ENCODE peak calls at places on chromosomes 2 and 18, in ten cellular contexts. D is occipital lobe; W is NCI-H1092 treated with DMSO at 0.1 percent for 48 hours; K is astrocyte; Y is endodermal cell; U is stimulated activated CD4-positive, alpha-beta T cell treated with anti-CD3 and anti-CD28 coated beads, TNF-alpha, amount 100 ng/mL, for 4 hours; Q is HTR-8/SVneo; N is endothelial cell; P is iPS-NIHi11; L is neural crest cell. S is an unnamed sample.

GRCh38 chr2:104857262-104858221 is 3.6 kb downstream of the POU3F3 start:
- DNase-seq in D (no peak), W (no peak), K (no peak), Y (no peak), U (no peak), Q (no peak), N (no peak), P (no peak), L (no peak), S (no peak)

GRCh38 chr2:97869722-97870346 is 125.9 kb downstream of the TMEM131 start:
- DNase-seq in D (no peak), W (no peak), K (no peak), Y (no peak), U (no peak), Q (no peak), N (no peak), P (no peak), L (no peak), S (no peak)

GRCh38 chr2:33530614-33531344 is 54.3 kb downstream of the RASGRP3 start:
- DNase-seq in D (no peak), W (no peak), K (no peak), Y (no peak), U (no peak), Q (no peak), N (no peak), P (no peak), L (no peak), S (no peak)

GRCh38 chr2:191056218-191056617 is 42.2 kb upstream of the STAT1 start:
- DNase-seq in D (no peak), W (no peak), K (no peak), Y (no peak), U (no peak), Q (no peak), N (no peak), P (no peak), L (no peak), S (no peak)

GRCh38 chr2:45754087-45755015 is 102.9 kb downstream of the PRKCE start:
- DNase-seq in D (peak; percentile 28), W (no peak), K (no peak), Y (no peak), U (no peak), Q (no peak), N (no peak), P (no peak), L (no peak), S (peak; percentile 24)

GRCh38 chr18:24019641-24020331 is 5.2 kb downstream of the TTC39C start:
- DNase-seq in D (no peak), W (no peak), K (peak; percentile 66), Y (no peak), U (no peak), Q (no peak), N (no peak), P (no peak), L (no peak), S (no peak)

GRCh38 chr2:101113441-101114267 is 37.5 kb downstream of the TBC1D8 start:
- DNase-seq in D (no peak), W (peak; percentile 77), K (no peak), Y (peak; percentile 67), U (no peak), Q (no peak), N (no peak), P (peak; percentile 64), L (no peak), S (peak; percentile 75)

GRCh38 chr2:26805241-26805676 is 19.4 kb downstream of the CENPA start:
- DNase-seq in D (no peak), W (no peak), K (peak; percentile 77), Y (no peak), U (no peak), Q (peak; percentile 56), N (no peak), P (no peak), L (no peak), S (no peak)

GRCh38 chr2:190792956-190793888 is 87.4 kb upstream of the GLS start:
- DNase-seq in D (no peak), W (no peak), K (peak; percentile 64), Y (no peak), U (no peak), Q (no peak), N (no peak), P (no peak), L (no peak), S (no peak)

S was measured in T47D.